ENCODE peak calls at places on chromosomes 4 and X, in seven cellular contexts. One of them, this sample, is unnamed. For H3K4me1 and H3K36me3, the result is how much of the 10 kb centered on the place peaks cover.

GRCh38 chrX:125205918-125206665 is 113.6 kb upstream of the TEX13C start:
- DNase-seq in MM.1S: no peak
- DNase-seq in cardiac muscle cell: peak
- DNase-seq in colonic mucosa: peak
- DNase-seq in left lung: no peak
- DNase-seq in PC-9: no peak
- DNase-seq in GM23248: peak
- DNase-seq in this sample: peak

GRCh38 chrX:130196453-130196852 is 24.7 kb downstream of the RAB33A start:
- DNase-seq in MM.1S: no peak
- DNase-seq in cardiac muscle cell: no peak
- DNase-seq in PC-9: no peak
- DNase-seq in left lung: no peak
- DNase-seq in colonic mucosa: no peak
- DNase-seq in GM23248: peak
- DNase-seq in this sample: no peak

GRCh38 chrX:116726806-116727205 is 264.0 kb upstream of the CT83 start:
- DNase-seq in left lung: no peak
- DNase-seq in PC-9: no peak
- DNase-seq in colonic mucosa: no peak
- DNase-seq in GM23248: no peak
- DNase-seq in cardiac muscle cell: no peak
- DNase-seq in MM.1S: no peak
- DNase-seq in this sample: no peak

GRCh38 chr4:34953145-34953799 is 1291.0 kb downstream of the ARAP2 start:
- DNase-seq in PC-9: no peak
- DNase-seq in colonic mucosa: no peak
- DNase-seq in cardiac muscle cell: no peak
- DNase-seq in left lung: no peak
- DNase-seq in MM.1S: no peak
- DNase-seq in GM23248: no peak
- DNase-seq in this sample: no peak

GRCh38 chrX:43813898-43814297 is 68.4 kb downstream of the MAOB start:
- DNase-seq in left lung: no peak
- DNase-seq in GM23248: peak
- DNase-seq in MM.1S: no peak
- DNase-seq in colonic mucosa: peak
- DNase-seq in cardiac muscle cell: peak
- DNase-seq in PC-9: no peak
- DNase-seq in this sample: no peak

GRCh38 chrX:153318811-153319210 is 2.8 kb downstream of the PNMA6F start:
- DNase-seq in cardiac muscle cell: no peak
- DNase-seq in GM23248: no peak
- DNase-seq in PC-9: no peak
- DNase-seq in MM.1S: no peak
- DNase-seq in colonic mucosa: no peak
- DNase-seq in left lung: no peak
- DNase-seq in this sample: no peak

GRCh38 chrX:142233400-142233799 is 28.3 kb upstream of the MAGEC2 start:
- DNase-seq in colonic mucosa: no peak
- DNase-seq in cardiac muscle cell: no peak
- DNase-seq in left lung: no peak
- DNase-seq in GM23248: no peak
- DNase-seq in PC-9: no peak
- DNase-seq in MM.1S: no peak
- DNase-seq in this sample: no peak

GRCh38 chr4:42488114-42488513 is 90.8 kb downstream of the SHISA3 start:
- DNase-seq in PC-9: no peak
- DNase-seq in colonic mucosa: no peak
- DNase-seq in left lung: no peak
- DNase-seq in GM23248: no peak
- DNase-seq in MM.1S: peak
- DNase-seq in cardiac muscle cell: no peak
- DNase-seq in this sample: no peak

GRCh38 chr4:85243857-85244256 is 231.1 kb upstream of the ARHGAP24 start:
- DNase-seq in GM23248: no peak
- DNase-seq in PC-9: no peak
- DNase-seq in colonic mucosa: no peak
- DNase-seq in cardiac muscle cell: peak
- DNase-seq in left lung: no peak
- DNase-seq in MM.1S: no peak
- DNase-seq in this sample: no peak

GRCh38 chr4:109162759-109163158 is 139.7 kb downstream of the COL25A1 start:
- DNase-seq in GM23248: no peak
- DNase-seq in cardiac muscle cell: no peak
- DNase-seq in PC-9: no peak
- DNase-seq in MM.1S: no peak
- DNase-seq in left lung: no peak
- DNase-seq in colonic mucosa: no peak
- DNase-seq in this sample: no peak

GRCh38 chr4:40228497-40229365 is 31.9 kb downstream of the RHOH start:
- DNase-seq in colonic mucosa: no peak
- DNase-seq in GM23248: peak
- DNase-seq in PC-9: no peak
- DNase-seq in cardiac muscle cell: no peak
- DNase-seq in MM.1S: peak
- DNase-seq in left lung: no peak
- DNase-seq in this sample: no peak

GRCh38 chrX:130741151-130741550 is 161.9 kb downstream of the ENOX2 start:
- DNase-seq in GM23248: no peak
- DNase-seq in PC-9: no peak
- DNase-seq in colonic mucosa: no peak
- DNase-seq in left lung: no peak
- DNase-seq in cardiac muscle cell: no peak
- DNase-seq in MM.1S: no peak
- DNase-seq in this sample: no peak

GRCh38 chrX:71870337-71871098 is 40.1 kb upstream of the NHSL2 start:
- DNase-seq in MM.1S: peak
- DNase-seq in colonic mucosa: no peak
- DNase-seq in PC-9: peak
- DNase-seq in GM23248: peak
- DNase-seq in cardiac muscle cell: peak
- DNase-seq in left lung: no peak
- DNase-seq in this sample: no peak

GRCh38 chr4:93719552-93719951 is 109.0 kb upstream of the ATOH1 start:
- DNase-seq in PC-9: no peak
- DNase-seq in cardiac muscle cell: no peak
- DNase-seq in left lung: no peak
- DNase-seq in GM23248: no peak
- DNase-seq in MM.1S: no peak
- DNase-seq in colonic mucosa: no peak
- DNase-seq in this sample: no peak

GRCh38 chrX:40258909-40259308 is 161.2 kb upstream of the BCOR start:
- DNase-seq in GM23248: no peak
- DNase-seq in cardiac muscle cell: no peak
- DNase-seq in PC-9: no peak
- DNase-seq in left lung: no peak
- DNase-seq in MM.1S: no peak
- DNase-seq in colonic mucosa: no peak
- DNase-seq in this sample: no peak

GRCh38 chr4:40629401-40630334 is at the start of gene RBM47:
- DNase-seq in MM.1S: peak
- DNase-seq in cardiac muscle cell: peak
- DNase-seq in PC-9: peak
- DNase-seq in left lung: peak
- DNase-seq in GM23248: peak
- DNase-seq in colonic mucosa: peak
- DNase-seq in this sample: peak

GRCh38 chr4:120918788-120919187 is 3.7 kb downstream of the PRDM5 start:
- DNase-seq in PC-9: no peak
- DNase-seq in colonic mucosa: peak
- DNase-seq in MM.1S: no peak
- DNase-seq in GM23248: peak
- DNase-seq in cardiac muscle cell: no peak
- DNase-seq in left lung: peak
- DNase-seq in this sample: peak

GRCh38 chr4:38230121-38230728 is 270.0 kb downstream of the PTTG2 start:
- DNase-seq in cardiac muscle cell: no peak
- DNase-seq in PC-9: peak
- DNase-seq in colonic mucosa: peak
- DNase-seq in left lung: no peak
- DNase-seq in MM.1S: no peak
- DNase-seq in GM23248: no peak
- DNase-seq in this sample: no peak

GRCh38 chrX:1386338-1387127 is 5.4 kb downstream of the SLC25A6 start:
- DNase-seq in cardiac muscle cell: no peak
- DNase-seq in left lung: peak
- DNase-seq in MM.1S: no peak
- DNase-seq in GM23248: no peak
- DNase-seq in colonic mucosa: no peak
- DNase-seq in PC-9: no peak
- DNase-seq in this sample: no peak

GRCh38 chr4:99630857-99631256 is 26.8 kb downstream of the C4orf54 start:
- DNase-seq in MM.1S: no peak
- DNase-seq in left lung: no peak
- DNase-seq in colonic mucosa: no peak
- DNase-seq in GM23248: no peak
- DNase-seq in PC-9: no peak
- DNase-seq in cardiac muscle cell: no peak
- DNase-seq in this sample: no peak

GRCh38 chr4:62324215-62324614 is 1124.1 kb downstream of the ADGRL3 start:
- DNase-seq in GM23248: no peak
- DNase-seq in colonic mucosa: no peak
- DNase-seq in PC-9: no peak
- DNase-seq in cardiac muscle cell: no peak
- DNase-seq in left lung: no peak
- DNase-seq in MM.1S: no peak
- DNase-seq in this sample: no peak

GRCh38 chrX:129006491-129006890 is 516.8 kb downstream of the SMARCA1 start:
- DNase-seq in colonic mucosa: no peak
- DNase-seq in PC-9: no peak
- DNase-seq in cardiac muscle cell: no peak
- DNase-seq in MM.1S: no peak
- DNase-seq in GM23248: no peak
- DNase-seq in left lung: no peak
- DNase-seq in this sample: no peak

GRCh38 chr4:94889961-94890360 is 132.2 kb downstream of the BMPR1B start:
- DNase-seq in colonic mucosa: no peak
- DNase-seq in left lung: no peak
- DNase-seq in GM23248: peak
- DNase-seq in PC-9: no peak
- DNase-seq in MM.1S: no peak
- DNase-seq in cardiac muscle cell: no peak
- DNase-seq in this sample: no peak

GRCh38 chr4:117324851-117325491 is 239.6 kb upstream of the TRAM1L1 start:
- DNase-seq in left lung: no peak
- DNase-seq in GM23248: peak
- DNase-seq in cardiac muscle cell: no peak
- DNase-seq in MM.1S: no peak
- DNase-seq in colonic mucosa: no peak
- DNase-seq in PC-9: peak
- DNase-seq in this sample: no peak

GRCh38 chr4:76894537-76894936 is 3.4 kb downstream of the SOWAHB start:
- DNase-seq in MM.1S: no peak
- DNase-seq in PC-9: no peak
- DNase-seq in cardiac muscle cell: no peak
- DNase-seq in left lung: no peak
- DNase-seq in GM23248: no peak
- DNase-seq in colonic mucosa: no peak
- DNase-seq in this sample: no peak

GRCh38 chr4:30380404-30380998 is 339.7 kb upstream of the PCDH7 start:
- DNase-seq in GM23248: peak
- DNase-seq in left lung: no peak
- DNase-seq in PC-9: peak
- DNase-seq in cardiac muscle cell: peak
- DNase-seq in MM.1S: peak
- DNase-seq in colonic mucosa: peak
- DNase-seq in this sample: peak

GRCh38 chr4:175054980-175055379 is 136.8 kb downstream of the ADAM29 start:
- DNase-seq in PC-9: no peak
- DNase-seq in GM23248: no peak
- DNase-seq in cardiac muscle cell: peak
- DNase-seq in colonic mucosa: no peak
- DNase-seq in left lung: no peak
- DNase-seq in MM.1S: no peak
- DNase-seq in this sample: no peak

GRCh38 chrX:68931345-68931744 is 102.5 kb downstream of the EFNB1 start:
- DNase-seq in left lung: peak
- DNase-seq in MM.1S: no peak
- DNase-seq in GM23248: no peak
- DNase-seq in cardiac muscle cell: no peak
- DNase-seq in colonic mucosa: no peak
- DNase-seq in PC-9: peak
- DNase-seq in this sample: peak

GRCh38 chr4:102778720-102779119 is 18.0 kb upstream of the MANBA start:
- DNase-seq in GM23248: no peak
- DNase-seq in colonic mucosa: peak
- DNase-seq in left lung: peak
- DNase-seq in PC-9: no peak
- DNase-seq in MM.1S: no peak
- DNase-seq in cardiac muscle cell: peak
- DNase-seq in this sample: peak

GRCh38 chrX:101904996-101905395 is 26.8 kb downstream of the ZMAT1 start:
- DNase-seq in cardiac muscle cell: no peak
- DNase-seq in left lung: no peak
- DNase-seq in colonic mucosa: no peak
- DNase-seq in PC-9: no peak
- DNase-seq in MM.1S: no peak
- DNase-seq in GM23248: no peak
- DNase-seq in this sample: no peak

GRCh38 chrX:38803286-38803608 is 2.0 kb downstream of the MID1IP1 start:
- DNase-seq in left lung: no peak
- DNase-seq in GM23248: no peak
- DNase-seq in cardiac muscle cell: no peak
- DNase-seq in PC-9: no peak
- DNase-seq in MM.1S: peak
- DNase-seq in colonic mucosa: no peak
- DNase-seq in this sample: no peak
- H3K4me3 ChIP-seq in left lung: peak
- H3K4me3 ChIP-seq in GM23248: peak
- H3K4me3 ChIP-seq in cardiac muscle cell: peak
- H3K4me3 ChIP-seq in PC-9: no peak
- H3K4me3 ChIP-seq in MM.1S: peak
- H3K4me3 ChIP-seq in colonic mucosa: peak
- H3K4me3 ChIP-seq in this sample: no peak

GRCh38 chr4:1594871-1595788 is 89.0 kb downstream of the FAM53A start:
- DNase-seq in GM23248: no peak
- DNase-seq in left lung: no peak
- DNase-seq in MM.1S: no peak
- DNase-seq in PC-9: no peak
- DNase-seq in colonic mucosa: no peak
- DNase-seq in cardiac muscle cell: no peak
- DNase-seq in this sample: no peak
- H3K4me1 ChIP-seq in GM23248: under half
- H3K4me1 ChIP-seq in left lung: under half
- H3K4me1 ChIP-seq in MM.1S: under half
- H3K4me1 ChIP-seq in PC-9: under half
- H3K4me1 ChIP-seq in colonic mucosa: under half
- H3K4me1 ChIP-seq in cardiac muscle cell: under half
- H3K4me1 ChIP-seq in this sample: under half

GRCh38 chrX:24703185-24703494 is 9.4 kb downstream of the POLA1 start:
- DNase-seq in cardiac muscle cell: no peak
- DNase-seq in GM23248: no peak
- DNase-seq in left lung: no peak
- DNase-seq in colonic mucosa: no peak
- DNase-seq in MM.1S: no peak
- DNase-seq in PC-9: no peak
- DNase-seq in this sample: no peak
- H3K36me3 ChIP-seq in cardiac muscle cell: under half
- H3K36me3 ChIP-seq in GM23248: under half
- H3K36me3 ChIP-seq in left lung: under half
- H3K36me3 ChIP-seq in colonic mucosa: under half
- H3K36me3 ChIP-seq in MM.1S: under half
- H3K36me3 ChIP-seq in PC-9: under half
- H3K36me3 ChIP-seq in this sample: under half

GRCh38 chr4:80189956-80190671 is 7.2 kb upstream of the PRDM8 start:
- DNase-seq in left lung: no peak
- DNase-seq in MM.1S: no peak
- DNase-seq in colonic mucosa: no peak
- DNase-seq in cardiac muscle cell: no peak
- DNase-seq in PC-9: no peak
- DNase-seq in GM23248: peak
- DNase-seq in this sample: no peak
- H3K4me3 ChIP-seq in left lung: no peak
- H3K4me3 ChIP-seq in MM.1S: no peak
- H3K4me3 ChIP-seq in colonic mucosa: no peak
- H3K4me3 ChIP-seq in cardiac muscle cell: no peak
- H3K4me3 ChIP-seq in PC-9: no peak
- H3K4me3 ChIP-seq in GM23248: no peak
- H3K4me3 ChIP-seq in this sample: no peak

This sample was measured in adrenal gland.